ENCODE peak calls at places on chromosome 15, in five cellular contexts. S, L, H, Q and T are unnamed samples.

GRCh38 chr15:67413770-67414429 is 107.0 kb upstream of the C15orf61 start:
- DNase-seq in H (no peak), L (peak), S (no peak), Q (peak), T (peak)

GRCh38 chr15:76155742-76156141 is 96.0 kb downstream of the TMEM266 start:
- DNase-seq in H (no peak), Q (peak), S (no peak), L (peak), T (no peak)

GRCh38 chr15:83446904-83447708 is at the start of gene SH3GL3:
- DNase-seq in H (peak), L (peak), S (peak), Q (peak), T (peak)

GRCh38 chr15:63889831-63890230 is 56.1 kb upstream of the HERC1 start:
- DNase-seq in Q (no peak), S (no peak), L (no peak), H (no peak), T (no peak)

GRCh38 chr15:28930476-28931291 is 44.9 kb downstream of the APBA2 start:
- DNase-seq in L (no peak), Q (no peak), H (no peak), S (no peak), T (no peak)

GRCh38 chr15:48564690-48565089 is 80.8 kb downstream of the FBN1 start:
- DNase-seq in L (no peak), Q (no peak), S (no peak), H (no peak), T (no peak)

GRCh38 chr15:78077053-78077859 is at the start of gene TBC1D2B:
- DNase-seq in H (peak), S (peak), L (no peak), Q (no peak), T (peak)

GRCh38 chr15:39957481-39957880 is 23.6 kb downstream of the EIF2AK4 start:
- DNase-seq in S (peak), H (no peak), L (no peak), Q (no peak), T (no peak)

GRCh38 chr15:35062164-35063099 is 22.7 kb downstream of the NANOGP8 start:
- DNase-seq in L (no peak), H (no peak), S (peak), Q (no peak), T (no peak)

GRCh38 chr15:91549581-91549980 is 303.9 kb upstream of the SLCO3A1 start:
- DNase-seq in S (no peak), Q (no peak), H (no peak), L (no peak), T (no peak)

GRCh38 chr15:70344666-70345065 is 246.9 kb upstream of the TLE3 start:
- DNase-seq in S (no peak), H (no peak), L (no peak), Q (no peak), T (no peak)

GRCh38 chr15:77784361-77785292 is 151.9 kb upstream of the LINGO1 start:
- DNase-seq in H (peak), L (peak), S (peak), Q (peak), T (peak)

GRCh38 chr15:71201471-71201870 is 86.2 kb downstream of the THSD4 start:
- DNase-seq in Q (no peak), S (no peak), H (no peak), L (no peak), T (peak)

GRCh38 chr15:82530606-82531379 is 9.5 kb downstream of the RPS17 start:
- DNase-seq in H (peak), L (peak), Q (peak), S (peak), T (peak)

GRCh38 chr15:37106490-37107001 is 6.2 kb upstream of the MEIS2 start:
- DNase-seq in L (no peak), Q (no peak), S (peak), H (no peak), T (peak)

GRCh38 chr15:79185199-79185598 is 94.6 kb upstream of the RASGRF1 start:
- DNase-seq in Q (no peak), S (peak), L (peak), H (no peak), T (no peak)

GRCh38 chr15:46343527-46343926 is 708.7 kb downstream of the SQOR start:
- DNase-seq in L (no peak), H (peak), Q (no peak), S (no peak), T (no peak)

GRCh38 chr15:73366766-73367623 is 1.8 kb downstream of the HCN4 start:
- DNase-seq in L (no peak), S (peak), Q (no peak), H (no peak), T (no peak)

GRCh38 chr15:73362900-73363299 is 5.9 kb downstream of the HCN4 start:
- DNase-seq in H (no peak), L (no peak), S (peak), Q (no peak), T (no peak)

GRCh38 chr15:73367624-73368300 is 996 bp downstream of the HCN4 start:
- DNase-seq in H (no peak), S (peak), Q (no peak), L (no peak), T (no peak)

GRCh38 chr15:73361331-73361730 is 7.4 kb downstream of the HCN4 start:
- DNase-seq in Q (no peak), S (no peak), H (no peak), L (no peak), T (no peak)

DNA sequence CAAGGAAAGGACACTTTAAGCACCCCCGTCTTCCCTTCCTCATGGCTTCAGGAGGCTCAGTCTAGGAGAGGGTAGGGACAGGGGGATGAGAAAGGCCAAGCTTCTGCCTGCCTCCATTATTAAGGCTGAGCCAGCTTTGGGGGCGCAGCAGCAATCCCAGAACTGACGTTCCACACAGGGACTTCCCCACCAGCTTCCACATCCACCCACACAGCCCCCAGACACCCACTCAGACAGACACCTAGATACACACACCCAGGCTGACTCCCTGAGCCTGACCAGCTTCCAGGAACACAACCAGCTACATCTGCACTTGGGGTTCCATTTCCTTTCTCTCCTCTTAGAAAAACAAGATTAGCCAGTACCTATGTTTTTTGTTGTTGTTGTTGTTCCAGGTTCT is 4.7 kb downstream of the HCN4 start:
- DNase-seq in H (no peak), S (no peak), Q (no peak), L (no peak), T (no peak)
- TF ChIP-seq CTCF in H (no peak), S (no peak), Q (no peak), L (no peak), T (no peak)

GRCh38 chr15:66378814-66379430 is 7.8 kb upstream of the MAP2K1 start:
- DNase-seq in Q (no peak), H (no peak), L (no peak), S (no peak), T (no peak)
- TF ChIP-seq CTCF in Q (no peak), H (no peak), L (no peak), S (no peak), T (no peak)

GRCh38 chr15:96893159-96893906 is 562.8 kb downstream of the NR2F2 start:
- DNase-seq in L (peak), H (no peak), Q (peak), S (peak), T (peak)
- TF ChIP-seq CTCF in L (peak), H (peak), Q (peak), S (peak), T (peak)

GRCh38 chr15:88487176-88487795 is 19.8 kb downstream of the MRPS11 start:
- DNase-seq in Q (peak), H (no peak), S (peak), L (no peak), T (peak)
- TF ChIP-seq CTCF in Q (peak), H (no peak), S (peak), L (peak), T (peak)

GRCh38 chr15:65008989-65009388 is 19.3 kb upstream of the SPG21 start:
- DNase-seq in Q (no peak), L (no peak), S (peak), H (no peak), T (no peak)
- TF ChIP-seq CTCF in Q (peak), L (no peak), S (peak), H (no peak), T (peak)

DNA sequence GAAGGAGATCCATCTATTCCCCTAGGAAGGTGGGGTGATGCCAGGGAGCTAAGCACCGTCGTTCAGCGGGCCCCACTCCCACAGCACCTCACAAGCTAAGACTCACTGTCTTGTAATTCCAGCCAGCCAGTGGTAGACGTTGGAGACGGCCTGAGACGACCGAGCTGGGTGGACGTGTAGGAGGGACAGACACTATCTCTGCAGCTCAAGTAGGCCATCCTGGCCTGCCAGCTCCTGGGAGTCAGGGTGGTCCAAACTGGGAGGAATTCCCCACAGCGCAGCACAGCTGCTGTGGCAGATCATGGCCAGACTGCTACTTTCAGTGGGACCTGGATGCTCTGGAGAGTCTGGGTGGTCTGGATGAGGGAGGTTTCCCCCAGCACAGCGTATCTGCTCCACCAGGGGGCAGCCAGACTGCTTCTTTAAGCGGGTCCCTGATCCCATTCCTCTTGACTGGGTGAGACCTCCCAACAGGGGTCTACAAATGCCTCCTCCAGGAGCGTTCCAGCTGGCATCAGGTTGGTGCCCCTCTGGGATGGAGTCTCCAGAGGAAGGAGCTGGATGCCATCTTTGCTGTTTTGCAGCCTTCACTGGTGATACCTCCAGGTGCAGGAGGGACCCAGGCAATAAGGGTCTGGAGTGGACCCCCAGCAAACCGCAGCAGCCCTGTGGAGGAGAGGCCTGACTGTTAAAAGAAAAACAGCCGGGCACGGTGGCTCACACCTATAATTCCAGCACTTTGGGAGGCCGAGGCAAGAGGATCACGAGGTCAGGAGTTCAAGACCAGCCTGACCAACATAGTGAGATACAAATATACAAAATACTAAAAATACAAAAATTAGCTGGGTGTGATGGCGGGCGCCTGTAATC is 27.6 kb downstream of the GNB5 start:
- DNase-seq in Q (no peak), L (no peak), S (peak), H (no peak), T (no peak)
- TF ChIP-seq CTCF in Q (peak), L (peak), S (peak), H (no peak), T (no peak)

DNA sequence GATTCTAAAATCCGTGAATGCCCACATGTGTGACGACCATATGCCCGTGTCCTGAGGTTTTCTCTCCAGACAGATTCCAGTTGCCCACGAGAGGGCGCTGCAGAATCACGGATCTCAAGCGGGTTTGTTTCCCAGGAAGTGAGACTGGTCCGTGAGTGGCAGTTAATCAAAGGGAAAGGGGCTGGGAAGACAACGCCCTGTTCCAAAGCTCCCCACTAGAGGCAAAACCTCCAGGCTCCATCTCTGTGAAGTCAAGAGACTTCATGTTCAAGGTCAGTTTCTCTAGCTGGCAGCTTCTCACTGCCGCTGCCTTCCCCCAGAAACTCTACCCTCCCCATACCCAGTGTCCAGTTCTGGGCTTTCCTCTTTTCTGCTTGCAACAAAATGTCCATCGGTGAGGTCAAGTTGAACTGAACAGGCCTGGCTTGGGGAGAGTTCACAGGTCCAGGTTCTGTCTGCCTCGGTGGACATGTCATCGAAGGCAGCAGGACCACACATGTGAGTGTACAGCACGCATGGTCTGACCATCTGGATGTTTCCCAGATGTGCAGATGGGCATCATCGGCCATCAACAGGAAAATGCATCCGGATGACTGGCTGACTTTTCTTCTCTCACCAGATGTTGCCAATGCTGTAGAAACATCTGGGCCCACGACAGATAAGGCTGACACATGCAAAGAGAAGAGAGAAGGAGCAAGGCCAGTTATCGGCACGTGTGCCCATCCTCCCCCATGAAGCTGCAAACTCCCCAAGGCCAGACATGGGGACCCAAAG is 44.9 kb downstream of the NOX5 start:
- DNase-seq in L (peak), H (peak), S (peak), Q (peak), T (peak)
- TF ChIP-seq CTCF in L (peak), H (peak), S (peak), Q (peak), T (peak)

GRCh38 chr15:89761009-89761831 is 10.2 kb upstream of the MESP1 start:
- DNase-seq in S (no peak), H (no peak), L (no peak), Q (no peak), T (no peak)
- TF ChIP-seq CTCF in S (no peak), H (no peak), L (no peak), Q (peak), T (no peak)

DNA sequence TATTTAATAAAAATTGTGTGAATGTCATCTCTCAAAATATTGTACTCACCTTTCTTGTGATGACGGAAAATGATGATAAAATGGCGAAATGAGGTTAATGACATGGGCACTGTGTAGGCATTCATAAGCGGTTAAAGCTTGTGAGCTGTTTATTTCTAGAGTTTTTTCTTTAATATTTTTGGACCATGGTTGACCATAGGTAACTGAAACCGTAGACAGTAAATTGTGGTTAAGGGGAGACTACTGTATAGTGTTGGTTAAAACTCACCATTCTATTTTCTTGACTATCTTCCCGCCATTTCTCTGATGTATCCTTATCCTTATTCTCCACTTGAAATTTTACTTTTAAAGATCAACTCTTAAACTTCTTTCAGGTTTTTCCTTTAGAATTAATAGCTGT is 14.5 kb downstream of the RNF111 start:
- DNase-seq in L (no peak), H (no peak), Q (no peak), S (no peak), T (no peak)
- TF ChIP-seq CTCF in L (no peak), H (no peak), Q (no peak), S (no peak), T (no peak)